ENCODE peak calls at places on chromosomes 7 and 10, in nine cellular contexts. B is pancreas, D is PC-9, K is colonic mucosa, P is left ventricle myocardium inferior, O is lung, T is osteoblast, M is gastrocnemius medialis, S is heart left ventricle. Z is an unnamed sample.

GRCh38 chr10:112954974-112955735 is 5.1 kb downstream of the TCF7L2 start:
- DNase-seq in M (no peak), K (no peak), D (no peak), O (no peak), S (no peak), P (no peak), B (no peak), T (no peak), Z (no peak)

GRCh38 chr7:156473476-156474240 is 166.9 kb upstream of the RNF32 start:
- DNase-seq in O (no peak), P (peak; percentile 23), D (no peak), K (peak; percentile 30), T (no peak), M (no peak), B (peak; percentile 48), S (no peak), Z (no peak)

GRCh38 chr7:121030308-121030707 is 41.8 kb downstream of the CPED1 start:
- DNase-seq in B (no peak), D (no peak), M (no peak), O (no peak), K (no peak), T (no peak), S (no peak), P (no peak), Z (no peak)

GRCh38 chr10:129094233-129094632 is 372.8 kb upstream of the MGMT start:
- DNase-seq in S (no peak), K (no peak), O (no peak), P (no peak), M (no peak), B (no peak), D (no peak), T (no peak), Z (no peak)

GRCh38 chr7:85172530-85172941 is 14.3 kb downstream of the SEMA3D start:
- DNase-seq in K (no peak), T (no peak), P (no peak), O (no peak), B (no peak), D (no peak), M (no peak), S (no peak), Z (peak; percentile 81)

GRCh38 chr10:44993226-44993921 is 7.3 kb upstream of the ZNF22 start:
- DNase-seq in K (no peak), P (no peak), M (peak; percentile 17), D (no peak), B (peak; percentile 36), O (peak; percentile 26), T (no peak), S (peak; percentile 5), Z (no peak)

GRCh38 chr10:21403256-21404015 is 122.0 kb downstream of the SKIDA1 start:
- DNase-seq in S (no peak), B (no peak), D (no peak), M (no peak), O (no peak), T (no peak), P (no peak), K (no peak), Z (no peak)

GRCh38 chr7:97733276-97734206 is 1.7 kb downstream of the TAC1 start:
- DNase-seq in S (peak; percentile 5), O (no peak), K (no peak), M (no peak), P (no peak), B (peak; percentile 8), T (peak; percentile 62), D (no peak), Z (no peak)

DNA sequence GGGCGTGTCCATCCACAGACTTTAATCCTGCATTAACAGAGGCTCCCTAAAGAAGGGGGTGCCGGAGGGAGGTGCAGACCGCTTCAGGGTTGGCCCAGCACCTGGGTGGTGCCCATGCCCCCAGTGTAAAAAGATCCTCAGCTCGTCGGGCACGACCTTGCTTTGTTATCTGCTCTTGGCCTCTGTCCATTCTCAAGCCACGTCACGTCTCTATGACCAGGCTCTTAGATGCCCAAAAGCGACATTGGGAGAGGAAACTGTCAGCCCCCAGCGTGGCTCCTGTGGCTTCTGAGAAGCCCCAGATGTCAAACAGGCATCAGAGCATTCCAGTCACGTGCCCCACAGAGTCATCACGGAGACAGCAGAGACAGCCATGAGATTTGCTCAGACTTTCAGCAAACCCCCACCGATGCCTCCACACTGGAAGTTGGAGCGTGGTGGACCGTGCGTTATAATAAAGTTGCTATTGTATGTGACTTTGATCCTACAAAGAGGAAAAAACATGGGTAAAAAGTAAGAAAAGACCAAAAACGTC is 55.5 kb downstream of the PTPRN2 start:
- DNase-seq in O (no peak), P (no peak), T (no peak), S (no peak), K (no peak), M (no peak), D (no peak), B (no peak), Z (no peak)
- H3K4me1 ChIP-seq in O (no peaks in the 10 kb centered on the region), P (no peaks in the 10 kb centered on the region), T (no peaks in the 10 kb centered on the region), S (no peaks in the 10 kb centered on the region), K (no peaks in the 10 kb centered on the region), M (no peaks in the 10 kb centered on the region), D (no peaks in the 10 kb centered on the region), B (no peaks in the 10 kb centered on the region), Z (no peaks in the 10 kb centered on the region)

GRCh38 chr10:55668326-55668922 is 692.6 kb downstream of the ZWINT start:
- DNase-seq in M (no peak), B (no peak), P (no peak), T (no peak), K (no peak), D (no peak), O (no peak), S (no peak), Z (no peak)
- TF ChIP-seq CTCF in M (no peak), B (no peak), P (peak; percentile 20), T (no peak), K (no peak), D (peak; percentile 46), O (no peak), S (no peak), Z (no peak)

GRCh38 chr10:32979041-32979440 is 21.0 kb upstream of the ITGB1 start:
- DNase-seq in P (no peak), B (no peak), O (no peak), M (no peak), T (no peak), K (no peak), S (no peak), D (no peak), Z (no peak)

GRCh38 chr10:32982293-32982709 is 24.3 kb upstream of the ITGB1 start:
- DNase-seq in M (no peak), K (no peak), P (no peak), B (no peak), D (peak; percentile 67), O (no peak), T (no peak), S (no peak), Z (no peak)

GRCh38 chr10:32980558-32981468 is 22.8 kb upstream of the ITGB1 start:
- DNase-seq in S (peak; percentile 89), O (peak; percentile 86), P (peak; percentile 86), T (peak; percentile 89), M (peak; percentile 87), D (peak; percentile 92), K (peak; percentile 93), B (peak; percentile 85), Z (peak; percentile 99)

GRCh38 chr10:32981760-32982159 is 23.7 kb upstream of the ITGB1 start:
- DNase-seq in M (no peak), S (peak; percentile 71), O (no peak), K (peak; percentile 79), D (peak; percentile 84), P (peak; percentile 39), T (no peak), B (peak; percentile 54), Z (no peak)

DNA sequence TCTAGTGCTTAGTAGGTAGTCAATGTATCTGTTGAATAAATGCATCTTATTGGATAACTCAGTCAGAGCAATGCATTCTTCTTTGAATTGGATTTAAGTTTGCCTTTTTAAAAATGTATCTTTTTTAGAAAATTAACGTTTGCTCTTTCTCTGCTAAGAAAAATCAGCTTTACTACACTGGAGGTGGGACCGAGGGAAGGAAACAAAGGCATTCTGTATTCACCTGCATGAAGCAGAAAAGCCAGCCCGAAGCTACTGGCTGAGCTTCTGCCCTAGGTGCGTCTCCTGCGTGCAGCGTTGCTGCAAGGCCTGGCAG is 22.2 kb upstream of the ITGB1 start:
- DNase-seq in O (no peak), P (no peak), S (no peak), D (no peak), B (no peak), T (no peak), M (no peak), K (no peak), Z (no peak)
- H3K4me3 ChIP-seq in O (peak overlapping the region; percentile 29), P (peak overlapping the region; percentile 73), S (peak overlapping the region; percentile 58), D (peak overlapping the region; percentile 60), B (peak overlapping the region; percentile 35), T (peak overlapping the region; percentile 67), M (peak overlapping the region; percentile 66), K (peak overlapping the region; percentile 29), Z (peak overlapping the region; percentile 61)

GRCh38 chr7:837001-837400 is 4.7 kb downstream of the SUN1 start:
- DNase-seq in B (no peak), O (no peak), S (no peak), K (no peak), D (no peak), T (no peak), P (peak; percentile 34), M (no peak), Z (no peak)

GRCh38 chr7:834277-834676 is 2.0 kb downstream of the SUN1 start:
- DNase-seq in K (no peak), M (no peak), B (no peak), S (no peak), P (no peak), T (no peak), D (no peak), O (no peak), Z (no peak)

GRCh38 chr7:835021-835420 is 2.7 kb downstream of the SUN1 start:
- DNase-seq in D (no peak), P (no peak), K (no peak), M (no peak), B (no peak), S (no peak), T (no peak), O (no peak), Z (no peak)

GRCh38 chr7:836429-836828 is 4.2 kb downstream of the SUN1 start:
- DNase-seq in S (no peak), K (no peak), B (no peak), T (peak; percentile 87), D (no peak), O (no peak), M (peak; percentile 69), P (no peak), Z (peak; percentile 77)

DNA sequence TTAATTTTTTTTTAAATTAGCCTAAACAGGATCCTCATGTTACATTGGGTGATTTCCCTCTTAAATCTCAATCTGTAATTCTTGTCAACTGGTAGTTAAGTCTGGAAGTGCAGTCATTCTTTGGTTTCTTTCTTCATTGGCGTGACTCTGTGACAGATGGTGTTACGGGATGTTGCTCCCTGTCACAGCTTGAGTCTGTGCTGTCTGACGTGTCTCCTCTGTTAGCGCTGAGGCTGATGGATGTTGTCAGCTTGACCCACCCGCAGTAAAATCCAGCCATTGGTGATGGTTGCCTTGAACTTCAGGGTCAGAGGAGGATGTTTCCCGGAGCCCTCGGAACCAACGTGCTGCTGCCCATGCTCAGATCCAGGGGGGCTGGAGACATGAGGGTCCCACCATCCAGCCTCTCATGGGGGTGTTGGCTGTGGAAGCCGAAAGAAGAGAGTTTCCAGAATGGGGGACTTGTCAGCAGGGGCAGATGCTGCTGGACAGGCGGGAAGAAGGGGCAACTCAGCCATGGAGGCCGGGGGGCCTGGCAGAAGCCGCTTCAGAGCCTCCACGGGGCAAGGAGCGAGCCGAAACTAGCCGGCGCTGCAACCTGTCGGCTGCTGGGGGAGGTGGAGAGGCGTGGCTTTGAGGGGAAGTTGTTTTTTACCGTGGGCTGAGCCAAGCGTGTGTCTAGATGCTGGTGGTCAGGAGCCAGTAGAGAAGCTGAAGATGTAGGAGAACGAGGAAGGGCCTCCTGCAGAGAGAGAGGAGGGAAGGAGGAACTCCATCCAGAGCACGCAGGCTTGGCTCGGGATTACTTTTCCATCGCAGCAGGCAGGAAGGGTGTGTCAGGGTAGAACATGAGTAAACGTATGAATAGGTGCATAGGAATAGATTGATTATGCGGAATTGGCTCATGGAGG is 3.5 kb downstream of the SUN1 start:
- DNase-seq in D (no peak), K (no peak), M (no peak), O (no peak), B (no peak), P (no peak), T (peak; percentile 42), S (no peak), Z (no peak)
- H3K4me1 ChIP-seq in D (peaks cover 37% of the 10 kb centered on the region), K (peaks cover 17% of the 10 kb centered on the region), M (peaks cover 65% of the 10 kb centered on the region), O (peaks cover 8% of the 10 kb centered on the region), B (peaks cover 20% of the 10 kb centered on the region), P (peaks cover 84% of the 10 kb centered on the region), T (peaks cover 20% of the 10 kb centered on the region), S (peaks cover 50% of the 10 kb centered on the region), Z (peaks cover 17% of the 10 kb centered on the region)